ENCODE peak calls at places on chromosome 4, in ten cellular contexts. N is neural progenitor cell, O is tibial nerve, P is uterus, K is OCI-LY7, Y is astrocyte of the spinal cord, A is A549, I is tibial artery, V is hepatocyte, F is fibroblast of the aortic adventitia. T is an unnamed sample.

GRCh38 chr4:47287735-47288134 is 175.8 kb downstream of the COMMD8 start:
- DNase-seq in Y (peak; percentile 86), I (no peak), V (peak; percentile 36), K (no peak), O (no peak), N (no peak), P (no peak), F (peak; percentile 70), A (no peak), T (no peak)

GRCh38 chr4:145933134-145933533 is 5.5 kb downstream of the ZNF827 start:
- DNase-seq in Y (no peak), P (no peak), K (no peak), N (no peak), F (peak; percentile 21), I (no peak), O (no peak), V (no peak), A (no peak), T (no peak)

GRCh38 chr4:65367306-65367705 is 303.0 kb downstream of the EPHA5 start:
- DNase-seq in F (peak; percentile 30), A (no peak), O (no peak), N (no peak), P (no peak), I (no peak), K (no peak), V (no peak), Y (peak; percentile 35), T (no peak)

GRCh38 chr4:7960790-7961655 is 21.4 kb upstream of the AFAP1 start:
- DNase-seq in K (no peak), O (no peak), P (peak; percentile 78), I (no peak), Y (peak; percentile 99), F (peak; percentile 100), V (peak; percentile 80), N (no peak), A (no peak), T (peak; percentile 43)

GRCh38 chr4:105050896-105051295 is 95.8 kb upstream of the TET2 start:
- DNase-seq in N (no peak), Y (peak; percentile 38), K (no peak), O (no peak), P (no peak), V (no peak), I (no peak), A (no peak), F (peak; percentile 73), T (no peak)

GRCh38 chr4:37666625-37667071 is 19.5 kb downstream of the RELL1 start:
- DNase-seq in P (peak; percentile 41), Y (peak; percentile 86), A (peak; percentile 55), K (no peak), V (peak; percentile 84), N (no peak), I (peak; percentile 78), O (peak; percentile 65), F (peak; percentile 86), T (no peak)

GRCh38 chr4:140158234-140159030 is 4.4 kb upstream of the MAML3 start:
- DNase-seq in V (no peak), P (no peak), O (no peak), I (no peak), A (no peak), N (no peak), F (peak; percentile 83), Y (peak; percentile 76), K (peak; percentile 13), T (peak; percentile 25)

GRCh38 chr4:158259955-158260575 is 49.8 kb downstream of the TMEM144 start:
- DNase-seq in P (no peak), V (peak; percentile 40), N (peak; percentile 40), O (no peak), A (no peak), Y (peak; percentile 58), K (peak; percentile 29), F (peak; percentile 77), I (no peak), T (no peak)

GRCh38 chr4:100929753-100930152 is 411.9 kb upstream of the EMCN start:
- DNase-seq in Y (no peak), N (peak; percentile 20), A (no peak), K (no peak), V (no peak), P (no peak), O (no peak), F (no peak), I (no peak), T (no peak)

GRCh38 chr4:47068986-47069385 is 37.6 kb downstream of the GABRB1 start:
- DNase-seq in P (no peak), V (no peak), A (no peak), K (no peak), O (no peak), Y (peak; percentile 44), I (no peak), N (no peak), F (peak; percentile 57), T (no peak)

GRCh38 chr4:147866532-147867271 is 134.8 kb downstream of the ARHGAP10 start:
- DNase-seq in K (peak; percentile 87), Y (peak; percentile 92), P (peak; percentile 92), N (peak; percentile 94), V (peak; percentile 95), O (peak; percentile 99), A (peak; percentile 33), F (peak; percentile 96), I (peak; percentile 93), T (peak; percentile 93)

GRCh38 chr4:75722417-75722816 is 2.0 kb upstream of the USO1 start:
- DNase-seq in A (no peak), F (no peak), K (no peak), Y (no peak), O (no peak), V (no peak), I (no peak), P (no peak), N (no peak), T (no peak)

GRCh38 chr4:52407545-52407944 is 251.6 kb downstream of the USP46 start:
- DNase-seq in Y (no peak), N (no peak), V (no peak), F (no peak), I (no peak), A (no peak), O (no peak), P (no peak), K (no peak), T (no peak)

GRCh38 chr4:53717064-53717549 is 125.8 kb upstream of the LNX1 start:
- DNase-seq in V (no peak), I (no peak), O (no peak), A (no peak), F (no peak), P (no peak), Y (no peak), N (no peak), K (no peak), T (no peak)

DNA sequence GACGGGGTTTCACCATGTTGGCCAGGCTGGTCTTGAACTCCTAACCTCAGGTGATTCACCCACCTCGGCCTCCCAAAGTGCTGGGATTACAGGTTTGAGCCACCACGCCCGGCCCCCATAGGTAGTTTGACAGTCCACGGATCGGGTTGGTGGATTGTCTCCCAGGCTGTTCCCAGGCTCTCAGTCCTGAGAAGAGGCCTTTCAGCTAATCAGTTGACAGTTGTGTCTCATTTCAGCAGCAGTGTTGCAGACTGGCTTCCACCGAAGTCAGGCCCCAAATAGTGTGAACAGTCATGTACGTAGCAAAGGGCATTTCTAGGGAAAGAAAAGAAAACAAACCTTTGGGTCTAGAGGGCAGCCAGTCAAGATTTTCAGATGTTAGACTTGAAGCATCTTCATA is 102.4 kb upstream of the TLR3 start:
- DNase-seq in V (no peak), P (no peak), Y (no peak), O (no peak), N (no peak), K (no peak), A (no peak), F (peak; percentile 8), I (no peak), T (no peak)
- H3K4me3 ChIP-seq in V (no peak overlapping the region), P (no peak overlapping the region), Y (no peak overlapping the region), O (no peak overlapping the region), N (no peak overlapping the region), K (no peak overlapping the region), A (no peak overlapping the region), F (no peak overlapping the region), I (no peak overlapping the region), T (no peak overlapping the region)

GRCh38 chr4:176032454-176032853 is 33.2 kb upstream of the WDR17 start:
- DNase-seq in I (no peak), O (no peak), K (no peak), A (no peak), V (no peak), Y (no peak), P (no peak), N (no peak), F (no peak), T (no peak)

GRCh38 chr4:176036585-176037205 is 28.9 kb upstream of the WDR17 start:
- DNase-seq in A (no peak), Y (no peak), I (no peak), F (no peak), O (no peak), N (no peak), V (no peak), P (no peak), K (no peak), T (no peak)

GRCh38 chr4:176031927-176032326 is 33.7 kb upstream of the WDR17 start:
- DNase-seq in Y (no peak), N (no peak), V (no peak), F (no peak), A (no peak), P (no peak), K (no peak), O (no peak), I (no peak), T (no peak)

GRCh38 chr4:176034936-176035335 is 30.7 kb upstream of the WDR17 start:
- DNase-seq in A (no peak), I (no peak), N (no peak), K (no peak), Y (no peak), F (peak; percentile 7), V (no peak), P (no peak), O (no peak), T (no peak)

GRCh38 chr4:176034498-176034897 is 31.1 kb upstream of the WDR17 start:
- DNase-seq in V (peak; percentile 46), O (no peak), A (no peak), N (peak; percentile 58), I (no peak), K (peak; percentile 35), P (no peak), F (peak; percentile 73), Y (peak; percentile 57), T (no peak)
- TF ChIP-seq CTCF in V (peak; percentile 59), O (no peak), A (peak; percentile 56), N (peak; percentile 68), I (peak; percentile 49), K (peak; percentile 73), P (peak; percentile 55), F (no peak), Y (no peak), T (peak; percentile 53)

GRCh38 chr4:5892321-5893012 is 419 bp downstream of the CRMP1 start:
- DNase-seq in V (no peak), K (no peak), A (no peak), Y (no peak), P (no peak), O (no peak), F (no peak), N (peak; percentile 34), I (no peak), T (no peak)
- H3K4me3 ChIP-seq in V (no peak overlapping the region), K (no peak overlapping the region), A (no peak overlapping the region), Y (no peak overlapping the region), P (no peak overlapping the region), O (no peak overlapping the region), F (no peak overlapping the region), N (peak overlapping the region; percentile 40), I (no peak overlapping the region), T (peak overlapping the region; percentile 65)

DNA sequence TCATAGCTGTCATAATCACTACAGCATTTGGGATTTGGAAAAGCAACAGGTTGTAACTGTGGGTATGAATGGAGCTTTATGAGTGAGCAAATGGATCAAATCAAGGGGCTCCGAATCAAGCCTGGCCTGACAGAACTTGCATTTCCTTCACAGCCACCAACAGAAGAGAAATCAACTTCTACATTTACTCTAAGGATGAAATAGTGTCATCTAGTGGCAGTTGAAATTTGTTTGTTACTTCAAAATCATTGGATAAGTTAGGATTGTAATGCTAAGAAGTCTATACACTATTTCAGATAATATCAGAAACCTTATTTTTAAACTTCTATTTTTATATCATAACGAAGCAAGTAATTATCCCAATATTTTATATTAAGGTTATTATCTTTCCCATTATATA is 10.7 kb upstream of the WDR17 start:
- DNase-seq in K (peak; percentile 54), O (no peak), P (no peak), Y (no peak), A (no peak), V (no peak), F (no peak), N (no peak), I (no peak), T (no peak)
- TF ChIP-seq CTCF in K (peak; percentile 81), O (peak; percentile 16), P (no peak), Y (peak; percentile 8), A (peak; percentile 23), V (peak; percentile 40), F (peak; percentile 23), N (peak; percentile 30), I (no peak), T (peak; percentile 47)

T was measured in dorsolateral prefrontal cortex.